ENCODE peak calls at places on chromosomes 1 and 21, in six cellular contexts. L is HT1080, C is kidney, X is HTR-8/SVneo, Z is AG10803, O is occipital lobe. G is an unnamed sample.

GRCh38 chr1:10308001-10308400 is 90.9 kb upstream of the PGD start:
- DNase-seq in L (no peak), C (no peak), X (no peak), Z (no peak), O (no peak), G (no peak)

GRCh38 chr1:99970713-99971255 is 988 bp downstream of the SLC35A3 start:
- DNase-seq in L (no peak), C (no peak), X (no peak), Z (peak), O (no peak), G (peak)

GRCh38 chr1:11314959-11315358 is 42.0 kb downstream of the UBIAD1 start:
- DNase-seq in L (no peak), C (no peak), X (no peak), Z (no peak), O (no peak), G (no peak)

GRCh38 chr21:15617968-15618367 is 111.8 kb upstream of the USP25 start:
- DNase-seq in L (peak), C (no peak), X (peak), Z (peak), O (no peak), G (peak)

GRCh38 chr1:56175211-56175610 is 404.2 kb downstream of the PLPP3 start:
- DNase-seq in L (no peak), C (no peak), X (no peak), Z (no peak), O (no peak), G (no peak)

GRCh38 chr1:201639826-201640225 is 100.9 kb downstream of the NAV1 start:
- DNase-seq in L (no peak), C (peak), X (no peak), Z (no peak), O (no peak), G (no peak)

GRCh38 chr1:2350911-2351655 is 40.3 kb downstream of the MORN1 start:
- DNase-seq in L (no peak), C (peak), X (no peak), Z (no peak), O (no peak), G (no peak)

GRCh38 chr1:99217599-99217998 is 46.7 kb upstream of the PLPPR4 start:
- DNase-seq in L (no peak), C (no peak), X (no peak), Z (no peak), O (no peak), G (no peak)

GRCh38 chr1:14605945-14606344 is 7.5 kb downstream of the KAZN start:
- DNase-seq in L (no peak), C (no peak), X (no peak), Z (no peak), O (no peak), G (no peak)

GRCh38 chr1:171486048-171486519 is 754 bp downstream of the PRRC2C start:
- DNase-seq in L (peak), C (no peak), X (peak), Z (peak), O (peak), G (peak)

GRCh38 chr1:46820076-46820475 is 21.2 kb downstream of the CYP4B1 start:
- DNase-seq in L (no peak), C (no peak), X (no peak), Z (no peak), O (no peak), G (no peak)

GRCh38 chr21:46121286-46122221 is 23.6 kb downstream of the COL6A2 start:
- DNase-seq in L (no peak), C (peak), X (no peak), Z (no peak), O (no peak), G (no peak)

GRCh38 chr21:41235214-41235613 is 67.3 kb downstream of the BACE2 start:
- DNase-seq in L (no peak), C (no peak), X (no peak), Z (no peak), O (no peak), G (no peak)